ENCODE peak calls at places on chromosomes 6 and 20, in eight cellular contexts. P is uterus, K is H7, M is cardiac muscle cell, R is SJSA1, Q is fibroblast of mammary gland, D is skeletal muscle cell, H is MM.1S. O is an unnamed sample.

GRCh38 chr6:158653577-158654354 is 3.9 kb downstream of the SYTL3 start:
- DNase-seq in P (no peak), K (no peak), M (peak), R (peak), Q (no peak), D (no peak), H (peak), O (no peak)

GRCh38 chr20:34269996-34270627 is 28.9 kb downstream of the ASIP start:
- DNase-seq in P (peak), K (no peak), M (no peak), R (no peak), Q (peak), D (peak), H (no peak), O (no peak)

GRCh38 chr20:64109390-64109747 is 2.0 kb upstream of the NPBWR2 start:
- DNase-seq in P (no peak), K (no peak), M (no peak), R (no peak), Q (no peak), D (no peak), H (no peak), O (no peak)

GRCh38 chr20:37901667-37902503 is 1.0 kb upstream of the VSTM2L start:
- DNase-seq in P (peak), K (peak), M (peak), R (no peak), Q (peak), D (no peak), H (no peak), O (no peak)

GRCh38 chr20:43727980-43728590 is 1.3 kb upstream of the GTSF1L start:
- DNase-seq in P (no peak), K (no peak), M (no peak), R (no peak), Q (no peak), D (no peak), H (peak), O (no peak)

GRCh38 chr6:76708641-76709331 is 636.3 kb upstream of the IMPG1 start:
- DNase-seq in P (no peak), K (no peak), M (no peak), R (no peak), Q (no peak), D (no peak), H (no peak), O (no peak)

GRCh38 chr20:25865715-25866656 is 169.3 kb upstream of the ZNF337 start:
- DNase-seq in P (peak), K (peak), M (peak), R (peak), Q (peak), D (no peak), H (peak), O (no peak)

GRCh38 chr6:155377061-155377460 is 62.8 kb upstream of the TFB1M start:
- DNase-seq in P (no peak), K (no peak), M (no peak), R (no peak), Q (peak), D (peak), H (no peak), O (no peak)

GRCh38 chr6:30876039-30876730 is 8.1 kb upstream of the DDR1 start:
- DNase-seq in P (peak), K (no peak), M (no peak), R (no peak), Q (peak), D (peak), H (no peak), O (no peak)

GRCh38 chr6:152087096-152087495 is 279.6 kb downstream of the ESR1 start:
- DNase-seq in P (no peak), K (no peak), M (no peak), R (no peak), Q (no peak), D (no peak), H (no peak), O (no peak)

DNA sequence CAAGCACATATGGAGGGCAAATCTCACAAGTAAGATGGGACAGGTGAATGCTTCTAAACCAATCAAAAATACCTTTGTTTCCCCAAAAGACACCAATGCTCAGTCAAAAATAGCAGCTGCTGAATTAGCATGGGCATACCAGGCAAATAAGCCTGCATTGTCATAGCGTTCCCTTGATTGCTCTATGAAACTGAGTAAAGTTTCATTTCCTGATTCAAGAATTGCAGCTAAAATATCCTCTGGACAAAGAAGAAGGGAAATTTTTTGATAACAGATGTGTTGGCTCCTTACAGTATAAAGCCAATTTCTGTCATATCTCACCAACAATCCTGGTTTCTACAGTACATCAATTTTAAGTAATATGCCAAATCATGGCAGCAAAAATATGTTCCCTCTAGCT is 3.3 kb upstream of the TMEM14A start:
- DNase-seq in P (no peak), K (no peak), M (no peak), R (no peak), Q (no peak), D (no peak), H (peak), O (no peak)
- H3K4me3 ChIP-seq in P (no peak), K (no peak), M (no peak), R (no peak), Q (no peak), D (no peak), H (peak), O (no peak)

DNA sequence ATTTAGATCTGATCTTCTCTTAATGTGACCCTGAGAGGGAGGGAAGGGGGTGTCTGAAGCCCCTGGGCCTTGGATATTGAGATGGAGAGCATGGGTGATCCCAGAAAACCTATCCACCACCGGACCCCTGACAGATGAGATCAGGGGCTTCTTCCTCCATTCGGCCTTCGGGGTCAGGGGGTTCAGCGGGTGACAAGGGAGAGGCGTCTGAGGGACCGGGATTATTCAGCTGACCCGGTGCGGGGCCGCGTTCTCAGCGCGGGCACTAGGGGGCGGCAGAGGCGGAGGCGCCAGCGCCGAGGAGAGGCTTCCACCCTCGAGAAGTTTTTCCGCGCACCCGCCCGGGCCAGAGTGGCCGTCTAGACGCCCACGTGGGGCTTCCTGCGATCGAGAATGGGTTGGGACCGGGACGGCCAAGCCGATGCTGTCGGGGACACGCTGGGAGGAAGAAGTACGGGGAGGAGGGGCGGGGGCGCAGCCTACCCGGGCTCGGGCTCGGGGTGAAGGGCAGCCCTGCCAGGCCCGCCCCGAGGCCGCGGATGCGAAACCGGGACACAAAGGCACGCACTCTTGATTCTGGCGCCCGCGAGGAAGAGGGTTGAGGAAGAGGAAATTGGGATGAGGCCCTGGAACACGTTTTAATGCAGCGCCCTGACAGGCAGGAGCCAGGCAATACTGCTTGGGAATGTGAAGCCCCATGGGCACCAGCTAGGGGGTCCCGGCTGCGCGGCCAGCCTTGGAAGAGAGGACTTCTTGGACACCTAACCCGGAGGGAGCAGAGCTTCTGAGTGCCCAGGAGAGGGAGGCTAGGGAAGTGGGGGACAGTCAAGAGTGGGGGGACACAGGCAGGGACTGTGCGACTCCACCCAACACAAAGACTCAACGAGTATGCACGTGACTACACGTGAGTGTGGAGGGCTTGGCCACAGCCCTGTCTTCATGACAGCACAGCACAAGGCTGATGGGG is 30.6 kb downstream of the COL11A2 start:
- DNase-seq in P (peak), K (peak), M (peak), R (peak), Q (peak), D (no peak), H (peak), O (peak)
- H3K4me3 ChIP-seq in P (peak), K (peak), M (peak), R (peak), Q (peak), D (peak), H (peak), O (peak)

GRCh38 chr6:150492941-150493340 is 106.7 kb upstream of the PLEKHG1 start:
- DNase-seq in P (no peak), K (no peak), M (no peak), R (peak), Q (peak), D (no peak), H (no peak), O (no peak)
- H3K4me3 ChIP-seq in P (no peak), K (no peak), M (no peak), R (no peak), Q (no peak), D (no peak), H (no peak), O (no peak)

DNA sequence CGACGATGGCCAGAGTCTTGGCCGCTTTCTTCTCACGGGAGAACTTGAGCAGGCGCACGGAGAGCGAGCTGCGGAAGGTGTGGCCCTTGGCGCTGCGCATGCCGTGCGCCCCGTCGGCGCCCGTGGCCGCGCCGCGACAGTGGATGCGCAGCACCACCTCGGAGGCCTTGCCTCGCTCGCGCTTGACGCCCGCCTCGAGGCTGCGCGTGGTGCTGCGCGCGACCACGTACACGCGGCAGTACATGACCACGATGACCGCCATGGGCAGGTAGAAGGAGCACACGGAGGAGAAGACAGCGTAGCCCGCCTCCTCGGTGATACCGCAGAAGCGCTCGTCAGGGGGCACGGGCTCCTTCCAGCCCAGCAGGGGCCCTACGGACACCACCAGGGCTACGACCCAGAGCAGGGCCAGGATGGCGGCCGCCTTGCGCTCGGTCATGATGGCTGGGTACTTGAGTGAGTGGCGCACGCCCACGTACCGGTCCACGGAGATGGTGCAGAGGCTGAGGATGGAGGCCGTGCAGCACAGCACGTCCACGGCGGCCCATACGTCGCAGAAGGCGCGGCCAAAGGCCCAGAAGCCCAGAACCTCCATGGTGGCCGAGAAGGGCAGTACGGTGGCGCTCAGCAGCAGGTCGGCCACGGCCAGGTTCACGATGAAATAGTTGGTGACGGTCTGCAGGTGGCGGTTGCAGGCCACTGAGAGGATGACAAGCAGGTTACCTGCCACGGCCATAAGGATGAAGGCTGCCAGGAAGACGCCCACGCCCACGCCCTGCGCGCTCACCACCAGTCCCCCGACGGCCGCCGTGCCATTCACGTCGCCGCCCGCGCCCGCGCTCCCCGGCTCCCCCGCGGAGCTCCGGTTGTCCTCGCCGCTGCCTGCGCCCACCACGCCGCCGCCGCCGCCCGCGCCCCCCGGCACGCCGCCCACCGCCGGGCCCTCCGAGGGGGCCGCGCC is 232.8 kb upstream of the RNF24 start:
- DNase-seq in P (no peak), K (peak), M (no peak), R (no peak), Q (no peak), D (no peak), H (no peak), O (no peak)
- H3K4me3 ChIP-seq in P (no peak), K (peak), M (no peak), R (peak), Q (no peak), D (peak), H (no peak), O (peak)